ENCODE peak calls at places on chromosomes 1 and 21, in nine cellular contexts. One of them, this sample, is unnamed.

GRCh38 chr1:176557543-176558258 is 94.7 kb downstream of the PAPPA2 start:
- DNase-seq in cardiac fibroblast: no peak
- DNase-seq in posterior cingulate gyrus: no peak
- DNase-seq in left colon: no peak
- DNase-seq in mesothelial cell of epicardium: no peak
- DNase-seq in left kidney: no peak
- DNase-seq in AG09309: no peak
- DNase-seq in amniotic stem cell: no peak
- DNase-seq in brain microvascular endothelial cell: no peak
- DNase-seq in this sample: no peak

GRCh38 chr1:205279986-205280385 is 41.6 kb downstream of the NUAK2 start:
- DNase-seq in cardiac fibroblast: no peak
- DNase-seq in posterior cingulate gyrus: no peak
- DNase-seq in left colon: no peak
- DNase-seq in mesothelial cell of epicardium: no peak
- DNase-seq in left kidney: no peak
- DNase-seq in AG09309: no peak
- DNase-seq in amniotic stem cell: no peak
- DNase-seq in brain microvascular endothelial cell: no peak
- DNase-seq in this sample: peak

GRCh38 chr1:161772397-161772796 is 6.3 kb downstream of the ATF6 start:
- DNase-seq in cardiac fibroblast: peak
- DNase-seq in posterior cingulate gyrus: no peak
- DNase-seq in left colon: no peak
- DNase-seq in mesothelial cell of epicardium: no peak
- DNase-seq in left kidney: no peak
- DNase-seq in AG09309: no peak
- DNase-seq in amniotic stem cell: no peak
- DNase-seq in brain microvascular endothelial cell: no peak
- DNase-seq in this sample: no peak

GRCh38 chr21:44593598-44594405 is 1.5 kb upstream of the KRTAP10-6 start:
- DNase-seq in cardiac fibroblast: no peak
- DNase-seq in posterior cingulate gyrus: no peak
- DNase-seq in left colon: no peak
- DNase-seq in mesothelial cell of epicardium: no peak
- DNase-seq in left kidney: peak
- DNase-seq in AG09309: no peak
- DNase-seq in amniotic stem cell: no peak
- DNase-seq in brain microvascular endothelial cell: no peak
- DNase-seq in this sample: no peak

GRCh38 chr1:21939650-21940374 is 2.7 kb upstream of the HSPG2 start:
- DNase-seq in cardiac fibroblast: peak
- DNase-seq in posterior cingulate gyrus: peak
- DNase-seq in left colon: peak
- DNase-seq in mesothelial cell of epicardium: peak
- DNase-seq in left kidney: peak
- DNase-seq in AG09309: peak
- DNase-seq in amniotic stem cell: peak
- DNase-seq in brain microvascular endothelial cell: peak
- DNase-seq in this sample: peak

GRCh38 chr1:8133657-8134430 is 107.7 kb upstream of the ERRFI1 start:
- DNase-seq in cardiac fibroblast: peak
- DNase-seq in posterior cingulate gyrus: no peak
- DNase-seq in left colon: peak
- DNase-seq in mesothelial cell of epicardium: no peak
- DNase-seq in left kidney: no peak
- DNase-seq in AG09309: peak
- DNase-seq in amniotic stem cell: peak
- DNase-seq in brain microvascular endothelial cell: peak
- DNase-seq in this sample: no peak

GRCh38 chr1:228882785-228883450 is 147.6 kb downstream of the RHOU start:
- DNase-seq in cardiac fibroblast: no peak
- DNase-seq in posterior cingulate gyrus: no peak
- DNase-seq in left colon: no peak
- DNase-seq in mesothelial cell of epicardium: no peak
- DNase-seq in left kidney: no peak
- DNase-seq in AG09309: no peak
- DNase-seq in amniotic stem cell: no peak
- DNase-seq in brain microvascular endothelial cell: no peak
- DNase-seq in this sample: no peak

GRCh38 chr1:168279253-168279652 is 1.4 kb upstream of the TBX19 start:
- DNase-seq in cardiac fibroblast: no peak
- DNase-seq in posterior cingulate gyrus: no peak
- DNase-seq in left colon: no peak
- DNase-seq in mesothelial cell of epicardium: no peak
- DNase-seq in left kidney: no peak
- DNase-seq in AG09309: no peak
- DNase-seq in amniotic stem cell: no peak
- DNase-seq in brain microvascular endothelial cell: no peak
- DNase-seq in this sample: no peak

GRCh38 chr1:59926381-59927243 is at the start of gene CYP2J2:
- DNase-seq in cardiac fibroblast: no peak
- DNase-seq in posterior cingulate gyrus: peak
- DNase-seq in left colon: peak
- DNase-seq in mesothelial cell of epicardium: peak
- DNase-seq in left kidney: peak
- DNase-seq in AG09309: no peak
- DNase-seq in amniotic stem cell: no peak
- DNase-seq in brain microvascular endothelial cell: no peak
- DNase-seq in this sample: peak

GRCh38 chr1:76425843-76426145 is 351.2 kb downstream of the ST6GALNAC3 start:
- DNase-seq in cardiac fibroblast: peak
- DNase-seq in posterior cingulate gyrus: no peak
- DNase-seq in left colon: no peak
- DNase-seq in mesothelial cell of epicardium: no peak
- DNase-seq in left kidney: peak
- DNase-seq in AG09309: no peak
- DNase-seq in amniotic stem cell: peak
- DNase-seq in brain microvascular endothelial cell: peak
- DNase-seq in this sample: no peak

GRCh38 chr21:35974801-35975200 is 85.5 kb downstream of the SETD4 start:
- DNase-seq in cardiac fibroblast: peak
- DNase-seq in posterior cingulate gyrus: no peak
- DNase-seq in left colon: peak
- DNase-seq in mesothelial cell of epicardium: no peak
- DNase-seq in left kidney: no peak
- DNase-seq in AG09309: no peak
- DNase-seq in amniotic stem cell: no peak
- DNase-seq in brain microvascular endothelial cell: peak
- DNase-seq in this sample: no peak

GRCh38 chr1:247077768-247078314 is 770 bp downstream of the ZNF670 start:
- DNase-seq in cardiac fibroblast: peak
- DNase-seq in posterior cingulate gyrus: no peak
- DNase-seq in left colon: no peak
- DNase-seq in mesothelial cell of epicardium: no peak
- DNase-seq in left kidney: peak
- DNase-seq in AG09309: no peak
- DNase-seq in amniotic stem cell: no peak
- DNase-seq in brain microvascular endothelial cell: no peak
- DNase-seq in this sample: no peak

GRCh38 chr1:165941531-165941930 is 114.1 kb downstream of the UCK2 start:
- DNase-seq in cardiac fibroblast: no peak
- DNase-seq in posterior cingulate gyrus: no peak
- DNase-seq in left colon: no peak
- DNase-seq in mesothelial cell of epicardium: no peak
- DNase-seq in left kidney: no peak
- DNase-seq in AG09309: no peak
- DNase-seq in amniotic stem cell: no peak
- DNase-seq in brain microvascular endothelial cell: no peak
- DNase-seq in this sample: no peak

GRCh38 chr1:64539808-64540207 is 69.9 kb downstream of the CACHD1 start:
- DNase-seq in cardiac fibroblast: peak
- DNase-seq in posterior cingulate gyrus: peak
- DNase-seq in left colon: peak
- DNase-seq in mesothelial cell of epicardium: peak
- DNase-seq in left kidney: peak
- DNase-seq in AG09309: no peak
- DNase-seq in amniotic stem cell: no peak
- DNase-seq in brain microvascular endothelial cell: peak
- DNase-seq in this sample: peak

GRCh38 chr1:171455967-171456366 is 29.4 kb upstream of the PRRC2C start:
- DNase-seq in cardiac fibroblast: no peak
- DNase-seq in posterior cingulate gyrus: no peak
- DNase-seq in left colon: no peak
- DNase-seq in mesothelial cell of epicardium: no peak
- DNase-seq in left kidney: no peak
- DNase-seq in AG09309: no peak
- DNase-seq in amniotic stem cell: no peak
- DNase-seq in brain microvascular endothelial cell: no peak
- DNase-seq in this sample: no peak

GRCh38 chr21:33587792-33588484 is 546 bp downstream of the DONSON start:
- DNase-seq in cardiac fibroblast: peak
- DNase-seq in posterior cingulate gyrus: peak
- DNase-seq in left colon: peak
- DNase-seq in mesothelial cell of epicardium: no peak
- DNase-seq in left kidney: peak
- DNase-seq in AG09309: no peak
- DNase-seq in amniotic stem cell: no peak
- DNase-seq in brain microvascular endothelial cell: peak
- DNase-seq in this sample: peak

GRCh38 chr1:35177237-35177786 is 15.6 kb downstream of the SFPQ start:
- DNase-seq in cardiac fibroblast: no peak
- DNase-seq in posterior cingulate gyrus: no peak
- DNase-seq in left colon: no peak
- DNase-seq in mesothelial cell of epicardium: no peak
- DNase-seq in left kidney: no peak
- DNase-seq in AG09309: no peak
- DNase-seq in amniotic stem cell: no peak
- DNase-seq in brain microvascular endothelial cell: no peak
- DNase-seq in this sample: no peak

GRCh38 chr1:109091196-109092193 is 931 bp downstream of the TMEM167B start:
- DNase-seq in cardiac fibroblast: peak
- DNase-seq in posterior cingulate gyrus: no peak
- DNase-seq in left colon: peak
- DNase-seq in mesothelial cell of epicardium: no peak
- DNase-seq in left kidney: no peak
- DNase-seq in AG09309: no peak
- DNase-seq in amniotic stem cell: no peak
- DNase-seq in brain microvascular endothelial cell: peak
- DNase-seq in this sample: no peak

GRCh38 chr1:205313681-205314308 is 7.8 kb downstream of the NUAK2 start:
- DNase-seq in cardiac fibroblast: peak
- DNase-seq in posterior cingulate gyrus: peak
- DNase-seq in left colon: peak
- DNase-seq in mesothelial cell of epicardium: no peak
- DNase-seq in left kidney: peak
- DNase-seq in AG09309: no peak
- DNase-seq in amniotic stem cell: no peak
- DNase-seq in brain microvascular endothelial cell: peak
- DNase-seq in this sample: no peak

GRCh38 chr1:228074954-228075730 is 7.4 kb upstream of the ARF1 start:
- DNase-seq in cardiac fibroblast: no peak
- DNase-seq in posterior cingulate gyrus: no peak
- DNase-seq in left colon: no peak
- DNase-seq in mesothelial cell of epicardium: no peak
- DNase-seq in left kidney: peak
- DNase-seq in AG09309: no peak
- DNase-seq in amniotic stem cell: no peak
- DNase-seq in brain microvascular endothelial cell: no peak
- DNase-seq in this sample: peak

GRCh38 chr1:235083589-235084323 is 44.9 kb downstream of the TOMM20 start:
- DNase-seq in cardiac fibroblast: peak
- DNase-seq in posterior cingulate gyrus: peak
- DNase-seq in left colon: peak
- DNase-seq in mesothelial cell of epicardium: no peak
- DNase-seq in left kidney: peak
- DNase-seq in AG09309: peak
- DNase-seq in amniotic stem cell: peak
- DNase-seq in brain microvascular endothelial cell: peak
- DNase-seq in this sample: peak

GRCh38 chr1:25517476-25518394 is 25.7 kb upstream of the LDLRAP1 start:
- DNase-seq in cardiac fibroblast: no peak
- DNase-seq in posterior cingulate gyrus: no peak
- DNase-seq in left colon: no peak
- DNase-seq in mesothelial cell of epicardium: no peak
- DNase-seq in left kidney: peak
- DNase-seq in AG09309: no peak
- DNase-seq in amniotic stem cell: no peak
- DNase-seq in brain microvascular endothelial cell: no peak
- DNase-seq in this sample: no peak

This sample was measured in mucosa of descending colon.